ENCODE peak calls at places on chromosomes 4 and X, in six cellular contexts. R is astrocyte, O is astrocyte of the cerebellum, P is suprapubic skin, N is kidney epithelial cell, M is SK-N-SH. S is an unnamed sample.

GRCh38 chr4:105061136-105061696 is 85.5 kb upstream of the TET2 start:
- DNase-seq in R (peak), O (peak), P (no peak), N (peak), M (no peak), S (no peak)

GRCh38 chrX:17413228-17413627 is 38.2 kb downstream of the NHS start:
- DNase-seq in R (peak), O (peak), P (no peak), N (peak), M (no peak), S (peak)

GRCh38 chrX:112840382-112841113 is at the start of gene AMOT:
- DNase-seq in R (peak), O (peak), P (peak), N (no peak), M (peak), S (peak)

GRCh38 chrX:56920338-56920997 is 74.9 kb downstream of the SPIN3 start:
- DNase-seq in R (no peak), O (no peak), P (no peak), N (no peak), M (no peak), S (no peak)

GRCh38 chrX:47802589-47802988 is 34.1 kb upstream of the ZNF81 start:
- DNase-seq in R (no peak), O (no peak), P (no peak), N (no peak), M (no peak), S (peak)

GRCh38 chr4:186104114-186104894 is at the start of gene FAM149A:
- DNase-seq in R (no peak), O (no peak), P (no peak), N (no peak), M (no peak), S (no peak)

GRCh38 chr4:21953653-21954052 is 5.1 kb upstream of the KCNIP4 start:
- DNase-seq in R (no peak), O (no peak), P (no peak), N (no peak), M (no peak), S (no peak)

GRCh38 chrX:138034136-138034535 is 468.2 kb downstream of the ZIC3 start:
- DNase-seq in R (no peak), O (no peak), P (no peak), N (no peak), M (peak), S (no peak)

GRCh38 chr4:161573836-161574235 is 590.0 kb downstream of the FSTL5 start:
- DNase-seq in R (peak), O (no peak), P (no peak), N (no peak), M (no peak), S (no peak)

GRCh38 chr4:159374749-159375535 is 272.1 kb downstream of the RAPGEF2 start:
- DNase-seq in R (peak), O (peak), P (no peak), N (no peak), M (no peak), S (peak)

GRCh38 chr4:7422098-7422897 is 12.4 kb downstream of the PSAPL1 start:
- DNase-seq in R (no peak), O (no peak), P (peak), N (no peak), M (peak), S (no peak)

GRCh38 chrX:64850371-64851082 is 125.7 kb downstream of the ZC4H2 start:
- DNase-seq in R (no peak), O (no peak), P (no peak), N (no peak), M (no peak), S (no peak)

GRCh38 chrX:152028611-152029010 is 54.1 kb upstream of the GABRE start:
- DNase-seq in R (no peak), O (no peak), P (no peak), N (no peak), M (no peak), S (no peak)

GRCh38 chrX:7462110-7462509 is 314.2 kb upstream of the PUDP start:
- DNase-seq in R (no peak), O (no peak), P (no peak), N (no peak), M (no peak), S (no peak)

GRCh38 chr4:146222313-146222712 is 8.0 kb downstream of the REELD1 start:
- DNase-seq in R (peak), O (no peak), P (no peak), N (peak), M (no peak), S (peak)

GRCh38 chr4:136743238-136743637 is 789.1 kb downstream of the PCDH18 start:
- DNase-seq in R (no peak), O (no peak), P (no peak), N (no peak), M (no peak), S (no peak)

GRCh38 chrX:9835585-9836210 is 49.5 kb downstream of the SHROOM2 start:
- DNase-seq in R (no peak), O (no peak), P (no peak), N (no peak), M (no peak), S (no peak)

GRCh38 chrX:38805294-38806053 is 4.2 kb downstream of the MID1IP1 start:
- DNase-seq in R (peak), O (peak), P (peak), N (no peak), M (peak), S (peak)

GRCh38 chr4:8846046-8846720 is 25.5 kb downstream of the HMX1 start:
- DNase-seq in R (no peak), O (no peak), P (peak), N (no peak), M (peak), S (no peak)

GRCh38 chr4:152424980-152425379 is 110.9 kb downstream of the FBXW7 start:
- DNase-seq in R (no peak), O (no peak), P (no peak), N (no peak), M (no peak), S (no peak)

GRCh38 chr4:129578336-129578735 is 482.4 kb downstream of the C4orf33 start:
- DNase-seq in R (no peak), O (no peak), P (no peak), N (no peak), M (no peak), S (no peak)

GRCh38 chr4:610411-611261 is 14.7 kb upstream of the PDE6B start:
- DNase-seq in R (peak), O (no peak), P (no peak), N (peak), M (no peak), S (peak)

GRCh38 chr4:17336524-17336941 is 175.4 kb downstream of the QDPR start:
- DNase-seq in R (peak), O (peak), P (peak), N (peak), M (no peak), S (no peak)

GRCh38 chrX:38311743-38312142 is 15.6 kb downstream of the RPGR start:
- DNase-seq in R (no peak), O (no peak), P (no peak), N (no peak), M (no peak), S (no peak)

GRCh38 chr4:53557601-53558000 is 33.7 kb downstream of the LNX1 start:
- DNase-seq in R (no peak), O (no peak), P (no peak), N (no peak), M (no peak), S (peak)

GRCh38 chr4:41069268-41069667 is 145.1 kb downstream of the APBB2 start:
- DNase-seq in R (peak), O (peak), P (no peak), N (no peak), M (no peak), S (peak)

GRCh38 chr4:8028884-8029568 is 89.4 kb upstream of the AFAP1 start:
- DNase-seq in R (no peak), O (no peak), P (no peak), N (no peak), M (peak), S (no peak)

GRCh38 chr4:141807073-141807472 is 170.7 kb downstream of the IL15 start:
- DNase-seq in R (peak), O (peak), P (no peak), N (peak), M (no peak), S (peak)

GRCh38 chr4:125049711-125050110 is 265.0 kb upstream of the FAT4 start:
- DNase-seq in R (no peak), O (no peak), P (no peak), N (no peak), M (no peak), S (peak)

GRCh38 chr4:76091052-76091451 is 16.5 kb downstream of the ART3 start:
- DNase-seq in R (no peak), O (no peak), P (no peak), N (no peak), M (no peak), S (no peak)

GRCh38 chr4:87179751-87180150 is 40.7 kb downstream of the KLHL8 start:
- DNase-seq in R (peak), O (peak), P (no peak), N (peak), M (no peak), S (peak)

GRCh38 chrX:153901753-153902140 is 2.7 kb upstream of the AVPR2 start:
- DNase-seq in R (no peak), O (no peak), P (no peak), N (no peak), M (peak), S (no peak)

GRCh38 chr4:137623013-137623412 is 90.7 kb upstream of the PCDH18 start:
- DNase-seq in R (no peak), O (no peak), P (no peak), N (no peak), M (no peak), S (no peak)

GRCh38 chr4:80143305-80143679 is 54.0 kb upstream of the PRDM8 start:
- DNase-seq in R (no peak), O (no peak), P (no peak), N (no peak), M (no peak), S (no peak)

GRCh38 chrX:54786972-54787371 is 11.1 kb downstream of the ITIH6 start:
- DNase-seq in R (no peak), O (no peak), P (no peak), N (no peak), M (no peak), S (no peak)

GRCh38 chr4:77174426-77174825 is 17.4 kb downstream of the CCNG2 start:
- DNase-seq in R (peak), O (no peak), P (no peak), N (no peak), M (no peak), S (peak)

GRCh38 chr4:13580018-13580417 is 35.7 kb upstream of the NKX3-2 start:
- DNase-seq in R (no peak), O (no peak), P (no peak), N (no peak), M (no peak), S (no peak)

GRCh38 chr4:146243883-146244277 is 29.5 kb downstream of the REELD1 start:
- DNase-seq in R (no peak), O (no peak), P (no peak), N (no peak), M (no peak), S (no peak)

GRCh38 chr4:100838286-100838685 is 320.5 kb upstream of the EMCN start:
- DNase-seq in R (no peak), O (no peak), P (no peak), N (no peak), M (peak), S (no peak)

GRCh38 chr4:102678695-102679335 is 82.0 kb downstream of the MANBA start:
- DNase-seq in R (no peak), O (no peak), P (no peak), N (no peak), M (no peak), S (no peak)

DNA sequence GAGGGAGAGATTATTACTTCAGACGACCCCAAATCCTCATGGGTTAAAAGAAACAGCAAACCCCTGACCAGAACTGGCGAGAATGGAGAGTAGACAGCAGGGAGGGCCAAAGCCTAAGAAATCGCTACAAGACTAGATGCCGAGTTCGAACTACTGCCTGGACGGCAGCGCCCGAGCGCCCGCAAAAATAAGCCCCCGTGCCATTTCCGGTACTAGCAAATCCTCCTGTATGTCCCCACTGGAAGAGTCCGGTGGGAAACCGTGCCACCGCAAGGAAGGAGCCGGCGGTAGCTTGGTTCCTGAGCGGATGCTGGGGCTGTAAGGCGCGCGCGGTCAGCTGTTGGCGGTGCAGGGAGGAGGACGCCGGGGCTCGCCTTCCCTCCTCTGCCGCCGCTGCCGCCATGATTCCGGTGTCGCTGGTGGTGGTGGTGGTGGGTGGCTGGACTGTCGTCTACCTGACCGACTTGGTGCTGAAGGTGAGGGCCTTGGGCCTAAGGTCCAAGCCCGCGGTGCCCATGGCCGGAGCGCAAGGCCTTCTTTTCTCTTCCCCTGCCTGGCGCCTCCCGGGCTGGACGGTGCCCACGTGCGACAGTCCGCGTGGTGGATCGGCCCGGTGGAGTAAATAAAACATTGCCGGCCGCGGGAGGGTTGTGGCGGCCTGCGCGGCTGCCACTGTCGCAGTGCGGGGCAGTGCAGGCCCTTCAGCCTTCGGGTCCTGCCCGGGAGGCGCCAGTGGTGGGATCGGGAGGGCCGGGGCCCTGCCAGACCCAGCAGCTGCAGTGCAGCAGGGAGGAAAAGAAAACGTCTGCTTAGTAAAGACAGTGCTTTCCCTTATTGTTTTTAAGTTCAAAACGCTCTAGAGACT is at the start of gene MBTPS2:
- DNase-seq in R (peak), O (peak), P (peak), N (peak), M (peak), S (peak)
- TF ChIP-seq CTCF in R (peak), O (peak), P (no peak), N (peak), M (peak), S (peak)

GRCh38 chr4:151313306-151314028 is 11.9 kb downstream of the SH3D19 start:
- DNase-seq in R (no peak), O (no peak), P (no peak), N (no peak), M (no peak), S (no peak)

GRCh38 chr4:151316645-151317044 is 8.8 kb downstream of the SH3D19 start:
- DNase-seq in R (no peak), O (no peak), P (no peak), N (no peak), M (no peak), S (no peak)

GRCh38 chr4:151318310-151319006 is 6.9 kb downstream of the SH3D19 start:
- DNase-seq in R (no peak), O (no peak), P (no peak), N (no peak), M (no peak), S (no peak)

GRCh38 chr4:151315212-151315886 is 10.1 kb downstream of the SH3D19 start:
- DNase-seq in R (peak), O (no peak), P (no peak), N (no peak), M (no peak), S (peak)

GRCh38 chr4:151314509-151314908 is 10.9 kb downstream of the SH3D19 start:
- DNase-seq in R (no peak), O (no peak), P (no peak), N (no peak), M (no peak), S (no peak)
- H3K4me3 ChIP-seq in R (no peak), O (no peak), P (no peak), N (no peak), M (no peak), S (no peak)

GRCh38 chr4:108607426-108607825 is 12.9 kb upstream of the RPL34 start:
- DNase-seq in R (no peak), O (no peak), P (no peak), N (no peak), M (no peak), S (no peak)

DNA sequence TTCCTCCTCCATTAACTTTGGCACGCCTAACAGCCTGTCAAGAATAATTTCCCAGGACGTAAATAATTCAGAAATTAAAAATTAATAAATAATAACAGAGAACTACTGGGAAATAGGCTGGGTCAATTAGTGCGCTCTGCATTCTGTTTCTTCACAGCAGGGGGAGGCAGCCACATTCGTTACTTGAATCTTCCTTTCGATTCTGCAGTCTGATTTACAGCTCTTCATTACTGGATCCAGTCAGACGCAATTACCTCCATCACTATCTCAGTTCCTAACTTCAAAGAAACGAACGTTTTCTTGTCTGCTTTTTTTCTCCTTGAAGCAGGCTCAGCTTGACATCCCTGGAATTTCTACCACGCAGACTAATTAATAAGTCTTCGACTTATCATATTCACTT is 9.0 kb upstream of the RPL34 start:
- DNase-seq in R (no peak), O (peak), P (no peak), N (no peak), M (no peak), S (peak)
- TF ChIP-seq CTCF in R (no peak), O (peak), P (no peak), N (peak), M (no peak), S (peak)

DNA sequence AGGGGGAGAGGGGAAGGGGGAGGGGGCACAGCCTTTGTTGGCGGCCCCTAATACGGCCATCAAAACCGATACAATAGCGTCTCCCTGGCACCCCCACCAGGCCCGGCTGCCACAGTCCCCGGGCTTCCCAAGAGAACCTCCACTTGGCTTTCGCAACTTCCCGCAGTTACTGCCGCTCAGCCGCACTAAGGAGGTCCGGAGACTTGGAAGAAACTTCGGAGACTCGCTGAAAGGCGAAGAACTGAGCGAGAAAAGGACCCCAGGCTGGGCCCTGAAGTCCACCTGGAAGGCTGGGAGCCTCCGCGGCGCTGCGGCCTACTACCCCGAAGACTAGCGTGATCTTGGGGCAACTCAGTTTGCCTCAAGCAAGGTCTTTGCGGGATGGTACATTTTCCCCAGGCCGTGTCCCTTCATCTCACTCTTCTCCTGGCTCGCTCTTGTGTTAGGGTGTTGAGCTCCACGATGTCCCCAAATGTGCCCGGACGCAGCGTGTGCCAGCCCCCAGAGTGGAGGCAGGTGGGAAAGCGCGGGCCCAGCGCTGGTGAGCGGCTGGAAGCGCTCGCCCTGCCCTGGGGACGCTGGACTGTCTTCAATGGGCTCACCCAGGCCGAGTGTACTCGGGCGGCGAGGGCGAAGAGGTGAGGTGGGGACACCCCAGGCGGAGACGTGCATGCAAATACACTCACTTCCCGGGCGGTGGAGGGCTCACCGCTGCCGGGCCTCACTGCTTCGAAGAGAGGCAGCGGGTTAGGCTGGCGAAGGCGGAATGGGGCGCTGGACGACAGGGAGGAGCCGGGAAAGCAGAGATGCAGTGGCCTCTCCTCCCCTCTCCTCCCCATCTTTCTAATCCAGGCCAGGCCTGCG is 2.5 kb downstream of the NKX6-1 start:
- DNase-seq in R (no peak), O (no peak), P (no peak), N (no peak), M (peak), S (no peak)
- H3K4me3 ChIP-seq in R (peak), O (peak), P (peak), N (no peak), M (no peak), S (no peak)

GRCh38 chr4:132076829-132077228 is 1072.3 kb upstream of the PCDH10 start:
- DNase-seq in R (no peak), O (no peak), P (no peak), N (no peak), M (no peak), S (no peak)
- TF ChIP-seq CTCF in R (no peak), O (no peak), P (no peak), N (no peak), M (peak), S (no peak)

DNA sequence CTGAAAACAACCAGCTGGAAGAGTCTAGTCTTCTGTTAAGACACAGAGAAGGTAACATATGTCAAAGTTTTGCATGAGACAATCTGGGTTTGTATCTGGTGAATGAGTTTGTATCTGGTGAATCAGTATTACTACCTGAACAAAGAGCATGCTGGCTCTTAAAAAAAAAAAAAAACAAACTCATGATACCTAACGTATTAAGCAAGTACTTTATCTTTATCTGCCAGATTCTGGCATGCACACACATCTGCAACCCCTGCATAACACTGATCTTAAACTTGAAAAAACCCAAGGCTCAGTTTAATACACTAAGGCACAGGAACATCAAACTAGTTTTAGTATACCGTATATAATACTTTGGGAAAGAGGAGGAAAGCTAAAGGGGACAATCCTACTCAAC is 5.8 kb downstream of the YTHDC1 start:
- DNase-seq in R (no peak), O (no peak), P (no peak), N (no peak), M (no peak), S (no peak)
- H3K4me3 ChIP-seq in R (no peak), O (no peak), P (no peak), N (no peak), M (no peak), S (no peak)

DNA sequence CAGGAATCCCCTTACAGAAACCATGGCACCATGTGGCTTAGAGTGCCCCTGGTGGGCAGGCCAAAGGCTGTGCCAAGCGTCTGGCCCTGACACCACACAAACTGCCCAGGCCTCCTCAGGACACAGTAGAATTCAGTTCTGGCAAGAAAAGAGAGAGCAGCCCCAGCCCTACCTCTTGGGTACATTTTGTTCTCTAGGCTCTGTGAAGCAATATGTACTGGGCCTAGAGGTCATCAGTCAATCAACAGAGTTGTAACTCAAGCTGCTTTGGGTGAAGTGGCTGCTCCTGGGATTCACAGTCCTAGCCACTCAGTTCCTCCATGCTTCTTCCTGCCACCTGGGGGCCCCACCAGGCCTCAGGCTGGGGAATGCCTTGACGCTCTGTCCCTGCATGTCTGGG is 158.1 kb upstream of the MAMLD1 start:
- DNase-seq in R (no peak), O (no peak), P (no peak), N (no peak), M (peak), S (no peak)
- TF ChIP-seq CTCF in R (no peak), O (no peak), P (no peak), N (no peak), M (peak), S (no peak)

S was measured in AG10803.